ENCODE peak calls at places on chromosomes 1 and 21, in eight cellular contexts. X is stromal cell of bone marrow; S is NCI-H1694 treated with DMSO at 0.1 percent for 48 hours; W is stimulated activated CD4-positive, alpha-beta T cell treated with anti-CD3 and anti-CD28 coated beads, Interleukin-4, amount 100 ng/mL, for 24 hours; V is cardiac muscle cell; G is RKO; H is HT-29; E is GM13977. Q is an unnamed sample.

GRCh38 chr1:44851308-44851707 is 8.3 kb upstream of the PTCH2 start:
- DNase-seq in H (no peak), W (no peak), E (no peak), V (no peak), S (no peak), X (no peak), G (no peak), Q (no peak)

GRCh38 chr1:47569681-47570470 is 132.0 kb downstream of the FOXD2 start:
- DNase-seq in H (peak), G (peak), W (no peak), E (no peak), X (peak), V (peak), S (no peak), Q (peak)

GRCh38 chr1:67827688-67828087 is 5.6 kb downstream of the GNG12 start:
- DNase-seq in S (no peak), W (no peak), G (no peak), E (no peak), V (no peak), H (no peak), X (no peak), Q (no peak)

GRCh38 chr1:153928776-153929432 is 6.1 kb upstream of the GATAD2B start:
- DNase-seq in W (no peak), V (no peak), G (no peak), S (no peak), H (no peak), X (no peak), E (no peak), Q (no peak)

GRCh38 chr1:64653466-64653865 is 91.4 kb upstream of the RAVER2 start:
- DNase-seq in G (no peak), S (no peak), W (no peak), E (no peak), H (no peak), X (no peak), V (no peak), Q (no peak)

GRCh38 chr1:116486424-116486823 is 84.4 kb downstream of the CD58 start:
- DNase-seq in W (no peak), S (no peak), E (no peak), X (peak), H (no peak), V (no peak), G (no peak), Q (no peak)

GRCh38 chr1:89759036-89759435 is 61.8 kb upstream of the LRRC8D start:
- DNase-seq in X (no peak), S (no peak), H (no peak), V (no peak), W (no peak), E (no peak), G (no peak), Q (no peak)

GRCh38 chr1:41610361-41610760 is 125.9 kb upstream of the EDN2 start:
- DNase-seq in W (no peak), H (no peak), X (no peak), G (no peak), E (no peak), S (no peak), V (no peak), Q (no peak)

GRCh38 chr1:221887091-221887746 is 145.3 kb upstream of the DUSP10 start:
- DNase-seq in E (no peak), H (peak), G (peak), X (peak), V (no peak), S (no peak), W (no peak), Q (peak)

GRCh38 chr21:34061983-34062382 is 11.4 kb upstream of the MRPS6 start:
- DNase-seq in H (no peak), W (no peak), E (no peak), V (no peak), G (no peak), X (no peak), S (no peak), Q (no peak)

GRCh38 chr1:12692967-12693782 is 22.7 kb upstream of the AADACL3 start:
- DNase-seq in V (no peak), H (no peak), E (no peak), X (peak), G (no peak), S (no peak), W (no peak), Q (no peak)

GRCh38 chr1:158017800-158018595 is 24.6 kb downstream of the KIRREL1 start:
- DNase-seq in E (no peak), S (no peak), G (no peak), H (no peak), X (no peak), W (no peak), V (no peak), Q (no peak)

GRCh38 chr1:94560333-94560732 is 18.8 kb upstream of the F3 start:
- DNase-seq in V (no peak), W (no peak), X (no peak), E (no peak), H (no peak), S (no peak), G (no peak), Q (peak)

GRCh38 chr1:205168291-205168690 is 43.2 kb downstream of the DSTYK start:
- DNase-seq in H (no peak), W (no peak), S (no peak), V (no peak), E (no peak), G (no peak), X (no peak), Q (no peak)

GRCh38 chr1:19809044-19809750 is 5.9 kb downstream of the RNF186 start:
- DNase-seq in S (peak), G (no peak), W (no peak), V (peak), H (no peak), E (no peak), X (no peak), Q (no peak)

Q was measured in SW480.